ENCODE peak calls at places on chromosomes 4 and X, in five cellular contexts. O is CD4-positive, alpha-beta T cell; I is D341Med; V is NCI-H187; D is breast epithelium. S is an unnamed sample.

GRCh38 chrX:340641-341423 is 22.2 kb upstream of the GTPBP6 start:
- DNase-seq in O (no peak), I (no peak), V (no peak), D (no peak), S (no peak)

GRCh38 chr4:97016186-97016945 is 1126.9 kb downstream of the STPG2 start:
- DNase-seq in O (no peak), I (peak), V (no peak), D (no peak), S (no peak)

GRCh38 chr4:26821677-26822503 is 38.8 kb upstream of the STIM2 start:
- DNase-seq in O (no peak), I (no peak), V (no peak), D (no peak), S (no peak)

GRCh38 chr4:139585468-139585867 is 29.4 kb upstream of the SETD7 start:
- DNase-seq in O (no peak), I (no peak), V (no peak), D (no peak), S (no peak)

GRCh38 chr4:37615059-37615719 is 71.0 kb downstream of the RELL1 start:
- DNase-seq in O (no peak), I (peak), V (no peak), D (no peak), S (no peak)

GRCh38 chrX:111164728-111165127 is 68.7 kb downstream of the PAK3 start:
- DNase-seq in O (no peak), I (peak), V (no peak), D (no peak), S (no peak)

GRCh38 chr4:77777135-77777777 is 41.9 kb downstream of the CNOT6L start:
- DNase-seq in O (no peak), I (no peak), V (no peak), D (no peak), S (no peak)

GRCh38 chr4:70734168-70734954 is 12.6 kb downstream of the RUFY3 start:
- DNase-seq in O (peak), I (no peak), V (no peak), D (no peak), S (no peak)

GRCh38 chrX:46770006-46770816 is 11.3 kb upstream of the SLC9A7 start:
- DNase-seq in O (no peak), I (no peak), V (no peak), D (no peak), S (no peak)

GRCh38 chr4:53432528-53433424 is 55.3 kb downstream of the FIP1L1 start:
- DNase-seq in O (no peak), I (no peak), V (no peak), D (no peak), S (no peak)

GRCh38 chrX:12292996-12293765 is 154.9 kb downstream of the FRMPD4 start:
- DNase-seq in O (no peak), I (no peak), V (no peak), D (no peak), S (no peak)

GRCh38 chr4:15659768-15660394 is 4.7 kb upstream of the FBXL5 start:
- DNase-seq in O (no peak), I (no peak), V (no peak), D (no peak), S (no peak)

GRCh38 chr4:153222790-153223417 is 18.7 kb downstream of the TRIM2 start:
- DNase-seq in O (peak), I (peak), V (no peak), D (peak), S (peak)